ENCODE peak calls at places on chromosome 21, in five cellular contexts. R is heart left ventricle, P is sigmoid colon, E is spleen, D is suprapubic skin. Y is an unnamed sample. For H3K4me1, the result is how much of the 10 kb centered on the place peaks cover.

GRCh38 chr21:42572906-42573495 is 59.3 kb downstream of the SLC37A1 start:
- DNase-seq in P (peak), E (peak), R (peak), D (peak), Y (no peak)

GRCh38 chr21:42002421-42002958 is 7.7 kb downstream of the ZBTB21 start:
- DNase-seq in D (no peak), R (no peak), P (no peak), E (no peak), Y (no peak)

GRCh38 chr21:15063821-15064575 is 802 bp downstream of the NRIP1 start:
- DNase-seq in P (peak), D (peak), E (no peak), R (peak), Y (peak)

GRCh38 chr21:29238052-29238966 is 60.4 kb upstream of the BACH1 start:
- DNase-seq in P (no peak), R (no peak), E (no peak), D (no peak), Y (no peak)

GRCh38 chr21:30340714-30341573 is 3.5 kb upstream of the KRTAP27-1 start:
- DNase-seq in R (peak), D (no peak), P (no peak), E (no peak), Y (peak)

GRCh38 chr21:43195131-43196021 is 26.6 kb downstream of the CRYAA start:
- DNase-seq in D (peak), R (peak), P (peak), E (peak), Y (peak)

GRCh38 chr21:38803075-38803474 is 2.7 kb upstream of the ETS2 start:
- DNase-seq in E (no peak), R (no peak), D (no peak), P (no peak), Y (no peak)

GRCh38 chr21:38610573-38611251 is 112.4 kb upstream of the ERG start:
- DNase-seq in R (no peak), D (no peak), P (no peak), E (no peak), Y (no peak)

GRCh38 chr21:43284238-43284637 is 115.4 kb downstream of the CRYAA start:
- DNase-seq in D (no peak), P (no peak), R (no peak), E (no peak), Y (no peak)

GRCh38 chr21:29481641-29482040 is 182.9 kb downstream of the BACH1 start:
- DNase-seq in P (no peak), R (no peak), E (no peak), D (no peak), Y (no peak)

GRCh38 chr21:29323189-29323588 is 24.5 kb downstream of the BACH1 start:
- DNase-seq in P (no peak), D (no peak), R (no peak), E (no peak), Y (no peak)

GRCh38 chr21:39726133-39726532 is 18.9 kb upstream of the IGSF5 start:
- DNase-seq in D (peak), R (no peak), P (no peak), E (no peak), Y (no peak)

GRCh38 chr21:29115899-29116298 is 14.5 kb upstream of the MAP3K7CL start:
- DNase-seq in D (no peak), P (no peak), E (no peak), R (no peak), Y (no peak)

GRCh38 chr21:40053007-40053406 is 185.8 kb downstream of the PCP4 start:
- DNase-seq in E (no peak), P (peak), D (no peak), R (peak), Y (no peak)

GRCh38 chr21:41621523-41621922 is 113.6 kb upstream of the TMPRSS2 start:
- DNase-seq in E (no peak), P (no peak), R (no peak), D (no peak), Y (no peak)

GRCh38 chr21:29148535-29148934 is 18.1 kb downstream of the MAP3K7CL start:
- DNase-seq in P (no peak), E (no peak), D (no peak), R (no peak), Y (no peak)

GRCh38 chr21:42614811-42615342 is 38.5 kb upstream of the PDE9A start:
- DNase-seq in D (peak), P (no peak), R (no peak), E (peak), Y (peak)

GRCh38 chr21:41854426-41854995 is 24.6 kb downstream of the PRDM15 start:
- DNase-seq in E (peak), P (no peak), D (peak), R (no peak), Y (peak)

GRCh38 chr21:39326607-39327307 is 13.3 kb upstream of the BRWD1 start:
- DNase-seq in R (no peak), E (no peak), D (no peak), P (no peak), Y (no peak)

GRCh38 chr21:42187976-42188653 is 30.8 kb upstream of the ABCG1 start:
- DNase-seq in P (peak), D (no peak), R (peak), E (peak), Y (peak)

GRCh38 chr21:18545908-18546307 is 142.3 kb upstream of the TMPRSS15 start:
- DNase-seq in R (no peak), D (no peak), P (no peak), E (no peak), Y (no peak)

GRCh38 chr21:26140185-26140584 is 30.4 kb downstream of the APP start:
- DNase-seq in P (peak), E (no peak), R (peak), D (no peak), Y (peak)

GRCh38 chr21:38996355-38996754 is 186.9 kb downstream of the PSMG1 start:
- DNase-seq in R (no peak), D (no peak), P (no peak), E (no peak), Y (no peak)

GRCh38 chr21:17461014-17461413 is 51.8 kb upstream of the CXADR start:
- DNase-seq in R (peak), P (no peak), E (no peak), D (no peak), Y (peak)

GRCh38 chr21:28832013-28832714 is 160.5 kb downstream of the LTN1 start:
- DNase-seq in E (no peak), R (no peak), D (no peak), P (no peak), Y (no peak)

GRCh38 chr21:26777166-26777565 is 68.0 kb downstream of the ADAMTS1 start:
- DNase-seq in D (no peak), P (no peak), E (no peak), R (no peak), Y (no peak)

GRCh38 chr21:15820857-15821256 is 91.1 kb downstream of the USP25 start:
- DNase-seq in D (no peak), R (no peak), P (no peak), E (no peak), Y (no peak)

GRCh38 chr21:39263372-39263771 is 50.1 kb downstream of the BRWD1 start:
- DNase-seq in D (no peak), P (no peak), R (no peak), E (no peak), Y (no peak)

GRCh38 chr21:41808094-41808493 is 41.2 kb upstream of the RIPK4 start:
- DNase-seq in E (no peak), P (no peak), D (no peak), R (no peak), Y (no peak)

GRCh38 chr21:39000496-39000895 is 182.8 kb downstream of the PSMG1 start:
- DNase-seq in E (no peak), P (no peak), R (peak), D (no peak), Y (no peak)

GRCh38 chr21:40386301-40386911 is 460.6 kb downstream of the DSCAM start:
- DNase-seq in P (no peak), D (no peak), E (peak), R (peak), Y (peak)

GRCh38 chr21:34019402-34019801 is 54.0 kb upstream of the MRPS6 start:
- DNase-seq in D (no peak), E (no peak), P (no peak), R (no peak), Y (no peak)

GRCh38 chr21:34017127-34017961 is 56.0 kb upstream of the MRPS6 start:
- DNase-seq in R (no peak), D (no peak), E (no peak), P (no peak), Y (no peak)

GRCh38 chr21:34020005-34020847 is 53.2 kb upstream of the MRPS6 start:
- DNase-seq in D (no peak), R (peak), E (no peak), P (no peak), Y (no peak)

GRCh38 chr21:34018910-34019309 is 54.5 kb upstream of the MRPS6 start:
- DNase-seq in P (no peak), R (no peak), D (no peak), E (no peak), Y (no peak)

DNA sequence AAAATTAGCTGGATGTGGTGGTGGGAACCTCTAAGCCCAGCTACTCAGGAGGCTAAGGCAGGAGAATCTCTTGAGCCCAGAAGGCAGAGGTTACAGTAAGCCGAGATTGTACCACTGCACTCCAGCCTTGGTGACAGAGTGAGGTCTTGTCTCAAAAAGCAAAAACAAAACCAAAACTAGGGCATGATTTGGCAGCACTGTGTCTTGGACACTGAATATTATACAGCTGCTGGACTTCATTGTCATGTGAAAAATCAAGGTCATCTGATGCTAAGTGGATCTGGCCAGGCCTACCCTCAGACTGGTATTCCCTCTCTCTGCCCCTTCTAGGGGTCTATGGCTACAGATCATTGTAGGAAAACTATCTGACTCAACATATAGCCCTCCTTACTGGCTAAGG is 55.2 kb upstream of the MRPS6 start:
- DNase-seq in P (no peak), D (no peak), E (no peak), R (no peak), Y (no peak)
- H3K4me1 ChIP-seq in P (under half), D (under half), E (under half), R (under half), Y (under half)

DNA sequence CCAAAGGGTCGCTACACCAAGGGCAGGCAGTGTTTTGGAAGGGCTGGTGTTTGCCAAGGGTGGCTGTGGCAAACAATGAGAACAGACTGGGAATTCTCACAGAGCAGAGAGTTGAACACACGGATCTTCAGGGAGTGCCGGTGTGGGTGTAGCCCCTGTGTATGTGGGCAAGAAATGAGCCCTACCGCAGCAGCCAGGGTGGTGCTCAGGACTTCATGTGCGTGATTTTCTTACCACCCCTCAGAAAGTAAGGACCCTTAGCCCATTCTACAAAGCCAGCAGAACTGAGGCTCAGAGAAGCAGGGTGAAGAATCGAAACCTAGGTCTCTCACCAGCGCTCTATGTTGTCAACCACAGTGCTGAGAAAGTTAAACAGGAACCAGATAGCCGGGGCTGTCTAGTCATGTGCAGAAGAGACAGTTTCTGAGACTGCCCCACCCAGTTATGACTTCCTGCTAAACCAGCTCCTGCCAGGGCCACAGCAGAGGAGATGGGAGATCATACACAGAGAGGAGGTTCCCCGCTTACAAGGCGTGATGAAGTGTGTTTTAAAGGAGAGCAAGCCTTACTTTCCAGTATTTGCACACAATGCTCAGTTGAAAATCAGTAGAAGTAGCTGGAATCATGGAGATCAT is 21.9 kb upstream of the MORC3 start:
- DNase-seq in R (peak), P (peak), E (peak), D (peak), Y (peak)
- TF ChIP-seq POLR2A in R (no peak), P (no peak), E (no peak), D (no peak), Y (no peak)

DNA sequence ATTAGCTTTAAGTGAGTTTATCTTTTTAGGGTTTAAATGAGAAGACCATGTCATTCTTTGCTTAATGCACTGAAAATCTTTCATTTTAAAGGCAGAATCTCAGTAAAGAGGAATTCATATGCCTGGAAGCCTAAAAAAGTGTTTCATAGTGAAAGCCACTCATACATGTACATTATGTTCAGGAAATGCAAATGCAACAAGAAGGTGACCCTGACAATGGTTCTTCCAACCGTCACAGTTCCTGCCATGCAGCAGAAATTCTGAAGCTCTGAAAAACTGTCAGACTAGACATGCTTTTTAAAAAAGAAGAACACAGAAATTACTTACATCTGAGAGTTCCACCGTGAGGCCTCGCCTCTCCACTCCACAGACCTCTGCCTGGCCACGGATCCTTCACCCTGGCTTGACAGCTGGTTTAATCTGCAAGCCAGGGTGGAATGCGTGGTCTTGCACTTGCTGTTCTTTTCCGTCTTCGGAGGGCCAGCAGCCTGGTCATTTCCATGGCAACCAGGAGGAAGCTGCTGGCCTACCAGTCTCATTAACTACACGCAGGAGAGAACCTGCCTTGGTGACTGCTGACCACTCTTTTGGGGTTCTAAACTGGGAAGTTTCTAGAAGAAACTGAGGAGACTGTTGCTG is 41.8 kb upstream of the PAXBP1 start:
- DNase-seq in E (no peak), R (no peak), P (no peak), D (no peak), Y (peak)
- TF ChIP-seq CTCF in E (no peak), R (no peak), P (no peak), D (no peak), Y (no peak)

DNA sequence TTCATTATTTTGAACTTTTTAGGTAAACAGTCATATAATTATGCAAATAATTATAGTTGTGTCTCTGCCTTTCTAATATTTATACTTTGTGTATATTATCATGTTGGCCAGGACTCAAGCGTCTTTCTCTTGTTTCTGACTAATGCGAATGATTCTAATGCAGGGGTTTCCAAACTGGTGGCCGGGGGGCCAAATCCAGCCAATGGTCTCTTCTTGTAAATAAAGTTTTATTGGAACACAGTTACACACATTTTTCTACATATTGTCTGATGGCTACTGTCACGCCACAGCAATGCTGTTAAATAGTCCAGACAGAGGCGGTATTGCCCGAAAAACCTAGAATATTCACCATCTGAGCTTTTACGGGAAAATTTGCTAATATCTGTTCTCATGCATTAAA is 8.9 kb upstream of the POFUT2 start:
- DNase-seq in P (peak), D (no peak), R (no peak), E (no peak), Y (no peak)
- H3K4me1 ChIP-seq in P (half or more), D (half or more), R (half or more), E (under half), Y (under half)

DNA sequence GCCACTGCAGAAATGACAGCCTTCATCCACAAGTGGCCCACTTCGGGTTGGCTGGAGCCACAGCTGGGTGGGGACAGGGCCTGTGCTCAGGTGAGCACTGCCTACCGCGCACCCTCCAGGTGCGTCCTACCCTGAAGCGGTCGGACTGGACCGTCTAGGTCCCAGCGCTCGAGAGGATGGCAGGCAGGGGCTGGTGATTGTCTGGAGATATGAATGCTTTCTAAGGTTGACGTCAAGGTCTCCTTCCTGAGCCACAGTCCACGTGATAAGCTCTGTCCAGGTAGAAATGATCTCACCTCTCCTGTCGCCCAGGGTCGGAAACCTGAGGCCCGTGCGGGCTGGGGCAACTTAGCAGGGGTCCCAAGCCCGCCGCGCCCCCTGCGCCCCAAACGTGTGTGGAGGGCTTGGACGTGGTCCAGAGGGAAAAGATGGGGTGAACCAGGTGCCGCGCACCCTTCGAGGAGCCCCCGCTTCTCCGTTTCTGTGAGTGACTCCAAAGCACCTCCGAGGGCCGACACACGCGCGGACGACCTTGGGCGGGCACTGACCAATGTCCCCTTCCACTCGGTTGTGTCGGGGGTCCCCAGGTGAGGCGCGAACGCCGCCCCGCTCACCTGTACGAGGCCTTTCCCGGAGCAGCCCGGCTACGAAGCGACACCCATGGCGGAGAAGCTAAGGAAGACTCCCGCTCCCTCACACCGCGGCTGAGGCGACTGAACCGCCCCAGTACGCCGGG is 853 bp upstream of the DOP1B start:
- DNase-seq in E (peak), D (no peak), P (peak), R (no peak), Y (peak)
- TF ChIP-seq POLR2A in E (peak), D (peak), P (peak), R (peak), Y (peak)

GRCh38 chr21:37036177-37036576 is 29.7 kb downstream of the RIPPLY3 start:
- DNase-seq in P (no peak), D (no peak), R (no peak), E (no peak), Y (no peak)
- TF ChIP-seq CTCF in P (no peak), D (no peak), R (no peak), E (no peak), Y (no peak)

GRCh38 chr21:36708512-36709029 is 9.7 kb downstream of the SIM2 start:
- DNase-seq in P (no peak), R (no peak), E (peak), D (no peak), Y (no peak)

GRCh38 chr21:36706482-36706852 is 7.6 kb downstream of the SIM2 start:
- DNase-seq in E (peak), R (no peak), D (no peak), P (no peak), Y (no peak)

GRCh38 chr21:36706951-36707762 is 8.2 kb downstream of the SIM2 start:
- DNase-seq in R (no peak), E (no peak), P (no peak), D (peak), Y (no peak)

GRCh38 chr21:36709030-36709867 is 10.3 kb downstream of the SIM2 start:
- DNase-seq in P (peak), D (peak), E (peak), R (no peak), Y (no peak)

GRCh38 chr21:36707763-36708511 is 9.0 kb downstream of the SIM2 start:
- DNase-seq in E (no peak), D (peak), R (no peak), P (peak), Y (peak)
- H3K4me1 ChIP-seq in E (under half), D (half or more), R (under half), P (half or more), Y (under half)